ENCODE peak calls at places on chromosomes 13 and 19, in five cellular contexts. U is PC-3, L is left ventricle myocardium inferior, X is heart left ventricle, E is heart right ventricle. G is an unnamed sample.

GRCh38 chr13:45295536-45295935 is 45.4 kb downstream of the TPT1 start:
- DNase-seq in E (no peak), U (no peak), X (no peak), L (no peak), G (no peak)

GRCh38 chr13:40236566-40237168 is 429.8 kb downstream of the FOXO1 start:
- DNase-seq in U (no peak), E (no peak), L (peak; percentile 45), X (no peak), G (no peak)

GRCh38 chr13:26678796-26679195 is 81.8 kb downstream of the GPR12 start:
- DNase-seq in X (no peak), U (no peak), L (no peak), E (no peak), G (no peak)

GRCh38 chr13:110957181-110957884 is 42.5 kb upstream of the ANKRD10 start:
- DNase-seq in E (no peak), L (no peak), X (no peak), U (peak; percentile 24), G (no peak)

GRCh38 chr13:109610517-109610916 is 175.9 kb downstream of the IRS2 start:
- DNase-seq in E (peak; percentile 37), X (peak; percentile 31), U (peak; percentile 25), L (peak; percentile 43), G (peak; percentile 67)

GRCh38 chr13:29454931-29455481 is 140.5 kb downstream of the SLC7A1 start:
- DNase-seq in X (no peak), E (no peak), U (peak; percentile 74), L (no peak), G (peak; percentile 62)

GRCh38 chr13:71643466-71643865 is 223.5 kb downstream of the DACH1 start:
- DNase-seq in L (no peak), U (no peak), E (no peak), X (no peak), G (no peak)

GRCh38 chr19:39126593-39127187 is 1.1 kb downstream of the PAK4 start:
- DNase-seq in U (peak; percentile 54), E (no peak), X (no peak), L (no peak), G (no peak)

GRCh38 chr19:43479961-43480561 is 14.7 kb upstream of the LYPD3 start:
- DNase-seq in E (no peak), X (no peak), U (no peak), L (no peak), G (no peak)

GRCh38 chr19:56270676-56271075 is 1.9 kb upstream of the EDDM13 start:
- DNase-seq in U (peak; percentile 9), E (no peak), L (no peak), X (no peak), G (peak; percentile 95)

GRCh38 chr19:34096020-34096915 is 76.0 kb upstream of the LSM14A start:
- DNase-seq in E (no peak), X (no peak), U (peak; percentile 72), L (no peak), G (peak; percentile 56)

GRCh38 chr19:36152061-36152885 is at the start of gene COX7A1:
- DNase-seq in L (peak; percentile 87), X (peak; percentile 90), U (no peak), E (peak; percentile 86), G (no peak)

GRCh38 chr13:35978607-35979316 is 152.4 kb downstream of the DCLK1 start:
- DNase-seq in U (peak; percentile 72), L (no peak), X (no peak), E (no peak), G (peak; percentile 75)

GRCh38 chr13:24389506-24389905 is 80.1 kb downstream of the C1QTNF9 start:
- DNase-seq in E (no peak), X (no peak), L (no peak), U (no peak), G (no peak)

GRCh38 chr13:46544208-46544607 is 8.8 kb upstream of the LRCH1 start:
- DNase-seq in U (no peak), E (no peak), X (no peak), L (no peak), G (no peak)

GRCh38 chr19:3370214-3370720 is 3.9 kb downstream of the NFIC start:
- DNase-seq in U (no peak), E (no peak), L (no peak), X (no peak), G (no peak)

GRCh38 chr19:53882391-53883050 is 524 bp downstream of the PRKCG start:
- DNase-seq in U (no peak), L (no peak), X (no peak), E (no peak), G (no peak)
- H3K4me3 ChIP-seq in U (peak overlapping the region; percentile 65), L (peak overlapping the region; percentile 63), X (peak overlapping the region; percentile 16), E (peak overlapping the region; percentile 22), G (no peak overlapping the region)

GRCh38 chr13:98068511-98068910 is 74.4 kb upstream of the FARP1 start:
- DNase-seq in X (no peak), U (no peak), E (no peak), L (no peak), G (no peak)
- H3K4me3 ChIP-seq in X (no peak overlapping the region), U (no peak overlapping the region), E (no peak overlapping the region), L (no peak overlapping the region), G (no peak overlapping the region)

GRCh38 chr19:45780448-45781281 is 1.6 kb downstream of the DMPK start:
- DNase-seq in L (no peak), U (no peak), X (no peak), E (no peak), G (no peak)
- H3K4me3 ChIP-seq in L (peak overlapping the region; percentile 75), U (no peak overlapping the region), X (peak overlapping the region; percentile 50), E (peak overlapping the region; percentile 80), G (no peak overlapping the region)

GRCh38 chr19:50897612-50898011 is 13.6 kb downstream of the KLK4 start:
- DNase-seq in U (peak; percentile 48), E (no peak), X (no peak), L (no peak), G (no peak)

GRCh38 chr19:50894478-50895356 is 16.5 kb downstream of the KLK4 start:
- DNase-seq in E (no peak), X (no peak), U (no peak), L (no peak), G (no peak)

GRCh38 chr19:50897191-50897607 is 14.0 kb downstream of the KLK4 start:
- DNase-seq in U (no peak), X (no peak), E (no peak), L (no peak), G (no peak)

GRCh38 chr19:50898018-50898417 is 13.2 kb downstream of the KLK4 start:
- DNase-seq in X (no peak), U (no peak), L (no peak), E (no peak), G (no peak)

DNA sequence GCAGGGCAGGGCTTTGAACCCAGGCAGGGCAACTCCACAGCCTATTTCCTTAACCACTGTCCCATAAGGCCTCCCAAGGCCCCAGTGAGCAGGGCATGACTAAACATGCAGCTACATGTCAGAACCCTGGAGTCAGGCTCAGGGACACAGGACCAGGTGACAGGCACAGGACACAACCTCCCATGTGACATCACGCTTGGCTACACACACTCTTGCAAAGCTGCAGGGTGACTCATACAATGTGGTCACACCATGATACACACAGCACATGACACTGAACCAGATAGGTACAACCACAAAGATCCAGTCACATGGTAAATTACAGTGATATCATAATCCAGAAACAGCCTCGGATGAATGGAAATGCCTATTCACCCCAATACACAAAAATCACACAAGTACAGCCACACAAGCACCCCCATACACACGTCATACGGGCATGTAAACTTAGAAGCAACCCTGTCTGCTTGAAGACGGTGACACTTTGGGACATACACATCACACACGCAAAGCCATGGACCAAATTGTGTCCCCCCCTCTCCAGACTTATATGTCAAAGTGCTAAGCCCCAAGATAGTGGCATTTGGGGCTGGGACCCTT is 14.5 kb downstream of the KLK4 start:
- DNase-seq in U (peak; percentile 75), L (no peak), X (no peak), E (no peak), G (peak; percentile 36)
- H3K4me3 ChIP-seq in U (no peak overlapping the region), L (no peak overlapping the region), X (no peak overlapping the region), E (no peak overlapping the region), G (no peak overlapping the region)

G was measured in NB4.